ENCODE peak calls at places on chromosomes 5 and 9, in nine cellular contexts. D is neural progenitor cell, R is choroid plexus epithelial cell, C is GM23248, Z is left lung, A is lower leg skin, U is ovary, I is pancreas, O is left ventricle myocardium inferior. Y is an unnamed sample.

GRCh38 chr9:69253057-69253456 is 72.0 kb upstream of the ENTREP1 start:
- DNase-seq in D (no peak), R (peak), C (peak), Z (no peak), A (no peak), U (no peak), I (no peak), O (no peak), Y (no peak)

GRCh38 chr9:70924380-70924779 is 197.0 kb downstream of the TRPM3 start:
- DNase-seq in D (no peak), R (peak), C (peak), Z (no peak), A (no peak), U (no peak), I (no peak), O (no peak), Y (no peak)

GRCh38 chr9:108645520-108645919 is 210.3 kb downstream of the ACTL7B start:
- DNase-seq in D (no peak), R (no peak), C (peak), Z (peak), A (no peak), U (no peak), I (no peak), O (no peak), Y (no peak)

GRCh38 chr5:81755320-81755719 is 4.4 kb upstream of the SSBP2 start:
- DNase-seq in D (peak), R (peak), C (peak), Z (no peak), A (no peak), U (no peak), I (peak), O (peak), Y (peak)

GRCh38 chr5:8184455-8185063 is 315.6 kb downstream of the MTRR start:
- DNase-seq in D (peak), R (peak), C (peak), Z (no peak), A (no peak), U (no peak), I (peak), O (no peak), Y (peak)

GRCh38 chr9:128190516-128191405 is 611 bp downstream of the CIZ1 start:
- DNase-seq in D (peak), R (no peak), C (peak), Z (no peak), A (no peak), U (peak), I (no peak), O (no peak), Y (no peak)

GRCh38 chr9:124869986-124870560 is 8.1 kb downstream of the ARPC5L start:
- DNase-seq in D (no peak), R (peak), C (peak), Z (no peak), A (no peak), U (no peak), I (peak), O (no peak), Y (peak)

GRCh38 chr5:56168066-56168478 is 65.1 kb downstream of the ANKRD55 start:
- DNase-seq in D (no peak), R (peak), C (no peak), Z (no peak), A (no peak), U (no peak), I (no peak), O (no peak), Y (no peak)

GRCh38 chr5:1545798-1546355 is 22.1 kb upstream of the LPCAT1 start:
- DNase-seq in D (no peak), R (no peak), C (peak), Z (no peak), A (peak), U (no peak), I (no peak), O (no peak), Y (no peak)

GRCh38 chr5:10729320-10730133 is 31.5 kb downstream of the DAP start:
- DNase-seq in D (no peak), R (no peak), C (no peak), Z (no peak), A (no peak), U (no peak), I (no peak), O (peak), Y (no peak)

GRCh38 chr5:126972062-126972895 is 58.1 kb downstream of the MARCHF3 start:
- DNase-seq in D (no peak), R (peak), C (no peak), Z (no peak), A (no peak), U (no peak), I (no peak), O (no peak), Y (no peak)

GRCh38 chr5:173941758-173942401 is 47.1 kb upstream of the C5orf47 start:
- DNase-seq in D (peak), R (no peak), C (no peak), Z (no peak), A (no peak), U (no peak), I (no peak), O (no peak), Y (no peak)

GRCh38 chr9:123329329-123329955 is 26.6 kb upstream of the CRB2 start:
- DNase-seq in D (no peak), R (no peak), C (peak), Z (no peak), A (no peak), U (no peak), I (no peak), O (no peak), Y (no peak)

GRCh38 chr9:129319076-129319937 is 141.2 kb upstream of the IER5L start:
- DNase-seq in D (no peak), R (no peak), C (no peak), Z (no peak), A (peak), U (peak), I (peak), O (no peak), Y (no peak)

GRCh38 chr9:18720691-18721090 is 246.7 kb downstream of the ADAMTSL1 start:
- DNase-seq in D (no peak), R (peak), C (peak), Z (no peak), A (no peak), U (no peak), I (no peak), O (no peak), Y (peak)

GRCh38 chr5:30768061-30768460 is 425.4 kb upstream of the CDH6 start:
- DNase-seq in D (no peak), R (no peak), C (peak), Z (no peak), A (no peak), U (no peak), I (no peak), O (no peak), Y (no peak)

GRCh38 chr5:81760521-81760920 is 9.6 kb upstream of the SSBP2 start:
- DNase-seq in D (no peak), R (no peak), C (no peak), Z (no peak), A (no peak), U (no peak), I (no peak), O (no peak), Y (no peak)

GRCh38 chr5:135126688-135127603 is 92.9 kb upstream of the PITX1 start:
- DNase-seq in D (no peak), R (no peak), C (no peak), Z (no peak), A (no peak), U (no peak), I (no peak), O (no peak), Y (no peak)

GRCh38 chr5:131505237-131505908 is 129.7 kb downstream of the RAPGEF6 start:
- DNase-seq in D (no peak), R (no peak), C (peak), Z (no peak), A (no peak), U (no peak), I (no peak), O (no peak), Y (no peak)

GRCh38 chr5:759111-759741 is 25.3 kb downstream of the ZDHHC11B start:
- DNase-seq in D (peak), R (peak), C (peak), Z (peak), A (peak), U (peak), I (peak), O (peak), Y (no peak)

GRCh38 chr5:179326176-179326997 is 18.9 kb downstream of the ADAMTS2 start:
- DNase-seq in D (peak), R (peak), C (peak), Z (peak), A (peak), U (peak), I (no peak), O (peak), Y (peak)

GRCh38 chr9:93577045-93577939 is 908 bp downstream of the PHF2 start:
- DNase-seq in D (peak), R (no peak), C (peak), Z (peak), A (peak), U (peak), I (peak), O (peak), Y (peak)

GRCh38 chr5:124725040-124725434 is 21.4 kb downstream of the ZNF608 start:
- DNase-seq in D (no peak), R (no peak), C (no peak), Z (no peak), A (no peak), U (no peak), I (no peak), O (no peak), Y (no peak)

GRCh38 chr9:107215381-107215780 is 67.7 kb upstream of the RAD23B start:
- DNase-seq in D (no peak), R (peak), C (peak), Z (no peak), A (no peak), U (no peak), I (no peak), O (no peak), Y (no peak)

GRCh38 chr5:178994580-178995340 is at the start of gene GRM6:
- DNase-seq in D (peak), R (no peak), C (peak), Z (no peak), A (peak), U (no peak), I (no peak), O (no peak), Y (no peak)

DNA sequence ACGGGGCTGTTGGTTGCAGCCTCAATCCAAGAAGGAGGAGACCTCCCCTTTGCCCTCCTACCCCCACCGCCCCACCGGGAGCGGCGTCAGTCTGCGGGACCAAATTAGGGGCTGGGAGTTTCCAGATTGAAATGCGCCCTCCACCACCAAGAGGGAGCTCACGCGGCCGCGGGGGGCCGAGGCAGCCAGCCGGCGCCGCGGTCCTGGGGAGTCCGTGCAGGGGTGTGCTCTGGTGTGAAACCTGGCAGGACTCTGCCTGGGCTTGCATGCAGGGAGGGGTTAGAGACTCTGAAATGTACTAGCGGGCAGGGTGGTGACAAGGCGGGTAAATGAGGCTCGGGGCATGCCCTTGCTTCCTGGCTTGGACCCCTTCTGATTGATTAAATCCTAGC is 989 bp upstream of the FBN2 start:
- DNase-seq in D (no peak), R (peak), C (peak), Z (no peak), A (no peak), U (no peak), I (no peak), O (peak), Y (peak)
- H3K4me3 ChIP-seq in D (peak), R (peak), C (peak), Z (peak), A (no peak), U (peak), I (no peak), O (peak), Y (peak)

GRCh38 chr5:143404416-143405062 is 1.1 kb upstream of the NR3C1 start:
- DNase-seq in D (peak), R (peak), C (peak), Z (peak), A (peak), U (peak), I (peak), O (peak), Y (peak)

GRCh38 chr5:143403607-143404415 is at the start of gene NR3C1:
- DNase-seq in D (peak), R (peak), C (peak), Z (peak), A (peak), U (peak), I (peak), O (peak), Y (peak)

GRCh38 chr5:143401846-143402463 is 1.5 kb downstream of the NR3C1 start:
- DNase-seq in D (no peak), R (no peak), C (peak), Z (no peak), A (no peak), U (no peak), I (no peak), O (no peak), Y (no peak)

GRCh38 chr5:143402464-143403356 is 776 bp downstream of the NR3C1 start:
- DNase-seq in D (peak), R (peak), C (peak), Z (peak), A (peak), U (peak), I (peak), O (peak), Y (peak)

GRCh38 chr5:143403357-143403606 is 204 bp downstream of the NR3C1 start:
- DNase-seq in D (no peak), R (no peak), C (no peak), Z (no peak), A (no peak), U (no peak), I (no peak), O (no peak), Y (no peak)
- H3K4me3 ChIP-seq in D (peak), R (peak), C (peak), Z (peak), A (peak), U (peak), I (peak), O (peak), Y (peak)

DNA sequence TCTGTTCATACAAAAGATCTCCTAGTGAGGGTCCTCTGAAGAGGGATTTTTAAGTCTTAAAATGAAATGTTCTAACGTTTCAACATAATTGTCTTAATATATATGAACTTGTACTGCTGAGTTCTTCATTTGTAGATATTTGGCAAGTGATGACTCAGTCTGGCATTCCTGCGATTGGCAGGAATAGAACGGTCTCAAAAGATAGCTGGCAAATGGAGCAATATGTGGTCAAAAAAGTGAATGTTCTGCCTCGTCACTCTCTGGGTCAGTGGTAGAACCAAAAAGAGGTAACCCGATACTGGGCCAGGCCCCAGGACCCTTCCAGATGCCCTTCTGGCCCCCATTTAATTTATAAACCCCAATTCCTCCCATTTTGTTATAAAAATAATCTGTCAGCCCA is 39.2 kb downstream of the ZNF366 start:
- DNase-seq in D (no peak), R (peak), C (peak), Z (no peak), A (no peak), U (no peak), I (no peak), O (no peak), Y (no peak)
- H3K4me3 ChIP-seq in D (no peak), R (no peak), C (no peak), Z (no peak), A (no peak), U (no peak), I (no peak), O (no peak), Y (no peak)

GRCh38 chr9:91824591-91825339 is 125.3 kb downstream of the ROR2 start:
- DNase-seq in D (no peak), R (no peak), C (peak), Z (no peak), A (peak), U (no peak), I (no peak), O (peak), Y (no peak)

GRCh38 chr9:91825866-91826265 is 124.2 kb downstream of the ROR2 start:
- DNase-seq in D (no peak), R (no peak), C (no peak), Z (no peak), A (no peak), U (no peak), I (no peak), O (no peak), Y (no peak)

GRCh38 chr9:91825422-91825821 is 124.6 kb downstream of the ROR2 start:
- DNase-seq in D (no peak), R (peak), C (peak), Z (no peak), A (no peak), U (no peak), I (no peak), O (no peak), Y (no peak)

GRCh38 chr9:91820949-91821880 is 128.8 kb downstream of the ROR2 start:
- DNase-seq in D (no peak), R (no peak), C (peak), Z (no peak), A (no peak), U (no peak), I (no peak), O (no peak), Y (no peak)

GRCh38 chr9:91824151-91824550 is 125.9 kb downstream of the ROR2 start:
- DNase-seq in D (no peak), R (no peak), C (no peak), Z (no peak), A (no peak), U (no peak), I (no peak), O (no peak), Y (no peak)
- H3K4me3 ChIP-seq in D (no peak), R (no peak), C (peak), Z (no peak), A (no peak), U (no peak), I (no peak), O (peak), Y (no peak)

GRCh38 chr5:151063590-151063989 is 17.2 kb downstream of the TNIP1 start:
- DNase-seq in D (no peak), R (peak), C (no peak), Z (peak), A (no peak), U (no peak), I (no peak), O (no peak), Y (peak)

GRCh38 chr5:151063136-151063544 is 17.7 kb downstream of the TNIP1 start:
- DNase-seq in D (no peak), R (peak), C (peak), Z (no peak), A (no peak), U (no peak), I (peak), O (no peak), Y (peak)

GRCh38 chr5:151060742-151061141 is 20.1 kb downstream of the TNIP1 start:
- DNase-seq in D (no peak), R (no peak), C (no peak), Z (no peak), A (no peak), U (no peak), I (no peak), O (no peak), Y (no peak)

GRCh38 chr5:151064916-151065499 is 15.8 kb downstream of the TNIP1 start:
- DNase-seq in D (no peak), R (no peak), C (no peak), Z (no peak), A (no peak), U (no peak), I (no peak), O (no peak), Y (no peak)

GRCh38 chr5:151062405-151063135 is 18.3 kb downstream of the TNIP1 start:
- DNase-seq in D (no peak), R (no peak), C (no peak), Z (no peak), A (no peak), U (no peak), I (no peak), O (no peak), Y (no peak)
- H3K4me3 ChIP-seq in D (no peak), R (no peak), C (no peak), Z (no peak), A (no peak), U (no peak), I (no peak), O (no peak), Y (no peak)

GRCh38 chr9:111909444-111909843 is 12.8 kb downstream of the UGCG start:
- DNase-seq in D (no peak), R (no peak), C (no peak), Z (no peak), A (no peak), U (no peak), I (no peak), O (no peak), Y (no peak)
- H3K4me3 ChIP-seq in D (no peak), R (no peak), C (no peak), Z (no peak), A (no peak), U (no peak), I (no peak), O (no peak), Y (no peak)